ENCODE peak calls at places on chromosome 10, in five cellular contexts. One of them, this sample, is unnamed. For H3K4me1 and H3K36me3, the result is how much of the 10 kb centered on the place peaks cover.

GRCh38 chr10:102710604-102711003 is 3.6 kb downstream of the ARL3 start:
- DNase-seq in PC-9: no peak
- DNase-seq in Peyer's patch: no peak
- DNase-seq in effector memory CD4-positive, alpha-beta T cell: no peak
- DNase-seq in neural progenitor cell: no peak
- DNase-seq in this sample: peak

GRCh38 chr10:90199098-90199497 is 497.7 kb downstream of the KIF20B start:
- DNase-seq in PC-9: no peak
- DNase-seq in Peyer's patch: no peak
- DNase-seq in effector memory CD4-positive, alpha-beta T cell: no peak
- DNase-seq in neural progenitor cell: no peak
- DNase-seq in this sample: no peak

GRCh38 chr10:15141136-15142067 is 27.1 kb downstream of the NMT2 start:
- DNase-seq in PC-9: no peak
- DNase-seq in Peyer's patch: no peak
- DNase-seq in effector memory CD4-positive, alpha-beta T cell: no peak
- DNase-seq in neural progenitor cell: peak
- DNase-seq in this sample: peak

GRCh38 chr10:67976292-67977245 is 92.1 kb downstream of the SIRT1 start:
- DNase-seq in PC-9: no peak
- DNase-seq in Peyer's patch: no peak
- DNase-seq in effector memory CD4-positive, alpha-beta T cell: no peak
- DNase-seq in neural progenitor cell: peak
- DNase-seq in this sample: no peak

GRCh38 chr10:31602541-31603244 is 283.7 kb downstream of the ZEB1 start:
- DNase-seq in PC-9: no peak
- DNase-seq in Peyer's patch: no peak
- DNase-seq in effector memory CD4-positive, alpha-beta T cell: no peak
- DNase-seq in neural progenitor cell: peak
- DNase-seq in this sample: no peak

GRCh38 chr10:8331896-8332729 is 277.6 kb downstream of the GATA3 start:
- DNase-seq in PC-9: peak
- DNase-seq in Peyer's patch: peak
- DNase-seq in effector memory CD4-positive, alpha-beta T cell: peak
- DNase-seq in neural progenitor cell: peak
- DNase-seq in this sample: peak

GRCh38 chr10:50437248-50437647 is 185.9 kb upstream of the ASAH2 start:
- DNase-seq in PC-9: peak
- DNase-seq in Peyer's patch: no peak
- DNase-seq in effector memory CD4-positive, alpha-beta T cell: no peak
- DNase-seq in neural progenitor cell: no peak
- DNase-seq in this sample: no peak

GRCh38 chr10:100043344-100043743 is 33.6 kb upstream of the DNMBP start:
- DNase-seq in PC-9: peak
- DNase-seq in Peyer's patch: no peak
- DNase-seq in effector memory CD4-positive, alpha-beta T cell: no peak
- DNase-seq in neural progenitor cell: no peak
- DNase-seq in this sample: no peak

GRCh38 chr10:97081621-97082235 is 104.0 kb downstream of the SLIT1 start:
- DNase-seq in PC-9: no peak
- DNase-seq in Peyer's patch: no peak
- DNase-seq in effector memory CD4-positive, alpha-beta T cell: no peak
- DNase-seq in neural progenitor cell: peak
- DNase-seq in this sample: peak

GRCh38 chr10:93749218-93749799 is 8.4 kb upstream of the LGI1 start:
- DNase-seq in PC-9: peak
- DNase-seq in Peyer's patch: no peak
- DNase-seq in effector memory CD4-positive, alpha-beta T cell: no peak
- DNase-seq in neural progenitor cell: peak
- DNase-seq in this sample: no peak

DNA sequence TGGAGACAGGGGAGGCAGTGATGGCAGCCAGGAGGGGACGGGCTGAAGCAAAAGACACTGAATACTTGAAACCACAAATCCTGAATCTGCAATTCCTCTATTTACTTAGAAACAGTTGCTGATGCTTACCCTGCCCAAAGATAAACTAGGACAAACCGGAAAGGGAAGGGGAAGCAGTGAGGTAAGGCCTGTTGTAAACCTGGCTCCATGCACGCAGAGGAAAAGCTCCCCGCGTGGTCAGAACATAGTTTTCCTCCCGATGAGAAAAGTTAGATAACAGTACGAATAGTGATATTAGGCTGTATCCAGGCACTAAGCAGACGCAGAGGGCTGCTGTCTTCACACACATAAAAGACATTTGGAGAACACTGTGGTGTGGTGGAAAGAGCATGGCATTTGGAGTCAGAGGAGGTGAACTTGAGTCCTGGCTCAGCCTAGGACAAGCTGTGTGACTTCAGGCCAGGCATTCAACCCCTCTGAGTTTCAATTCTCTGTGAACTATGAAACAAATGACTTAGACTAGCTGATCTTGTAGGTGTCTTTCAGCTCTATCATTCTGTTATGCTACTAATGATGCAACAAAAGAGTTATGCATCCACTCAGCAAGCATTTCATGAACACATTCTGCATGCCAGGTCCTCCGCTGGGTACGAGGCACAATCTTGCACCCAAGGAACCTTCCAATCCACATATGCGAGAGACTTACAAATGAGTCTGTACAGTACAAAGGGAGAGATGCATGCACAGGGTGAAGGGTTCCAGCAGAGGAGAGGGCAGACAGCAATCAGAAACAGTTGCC is 80.9 kb downstream of the SORBS1 start:
- DNase-seq in PC-9: no peak
- DNase-seq in Peyer's patch: no peak
- DNase-seq in effector memory CD4-positive, alpha-beta T cell: no peak
- DNase-seq in neural progenitor cell: no peak
- DNase-seq in this sample: no peak
- H3K4me1 ChIP-seq in PC-9: under half
- H3K4me1 ChIP-seq in Peyer's patch: under half
- H3K4me1 ChIP-seq in effector memory CD4-positive, alpha-beta T cell: under half
- H3K4me1 ChIP-seq in neural progenitor cell: under half
- H3K4me1 ChIP-seq in this sample: under half

DNA sequence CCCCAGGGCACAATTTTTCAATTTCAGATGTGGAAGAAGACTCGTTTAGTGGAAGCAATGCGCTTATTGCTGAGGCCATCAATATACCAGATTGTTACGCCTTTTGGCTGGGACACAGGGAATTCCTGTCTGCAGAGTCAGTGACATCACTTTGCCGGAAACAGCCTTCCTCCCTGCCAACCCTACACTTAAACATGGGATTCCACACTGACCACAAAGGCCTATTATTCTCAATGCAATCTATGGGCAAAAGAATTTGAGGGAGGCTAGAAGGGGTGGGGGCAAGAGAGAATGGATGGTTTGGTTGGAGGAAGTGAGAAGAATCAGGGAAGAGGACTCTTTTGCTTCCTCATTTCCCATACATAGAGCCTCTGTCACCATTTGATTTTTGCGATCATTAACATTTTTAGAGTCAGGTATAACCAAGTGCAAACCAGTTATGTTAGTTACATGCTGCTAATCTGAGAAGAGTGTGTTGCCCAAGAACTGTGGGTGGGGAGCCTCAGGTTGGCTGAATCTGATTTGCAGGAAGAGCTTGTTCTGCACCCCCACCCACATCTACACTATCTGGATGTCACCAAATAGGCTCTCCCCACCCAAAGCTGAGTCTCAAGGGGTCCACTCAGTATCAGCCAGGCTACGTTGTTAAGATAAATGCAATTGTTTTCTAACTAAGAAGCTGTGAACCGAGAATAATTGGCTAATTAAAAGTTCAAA is 58.2 kb downstream of the ENTPD1 start:
- DNase-seq in PC-9: peak
- DNase-seq in Peyer's patch: no peak
- DNase-seq in effector memory CD4-positive, alpha-beta T cell: no peak
- DNase-seq in neural progenitor cell: no peak
- DNase-seq in this sample: no peak
- H3K4me3 ChIP-seq in PC-9: no peak
- H3K4me3 ChIP-seq in Peyer's patch: no peak
- H3K4me3 ChIP-seq in effector memory CD4-positive, alpha-beta T cell: no peak
- H3K4me3 ChIP-seq in neural progenitor cell: no peak
- H3K4me3 ChIP-seq in this sample: no peak

DNA sequence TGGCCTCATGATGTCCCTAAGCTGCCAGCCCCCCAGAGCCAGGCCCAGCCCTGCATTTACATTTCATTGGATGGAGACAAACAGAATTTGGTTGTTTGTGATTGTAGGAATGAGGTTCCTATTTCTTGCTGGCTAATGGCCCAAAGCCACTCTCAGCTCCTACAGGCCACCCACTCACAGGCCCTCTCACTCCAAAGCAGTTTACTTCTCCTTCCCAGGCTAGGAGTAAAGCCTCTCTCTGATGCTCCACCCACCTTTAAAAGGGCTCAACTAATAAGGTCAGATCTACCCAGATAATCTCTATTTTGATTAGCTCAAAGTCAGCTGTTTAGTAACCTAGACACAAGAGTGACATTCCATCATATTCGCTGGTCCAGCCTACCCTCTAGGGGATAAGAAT is 11.2 kb upstream of the CUZD1 start:
- DNase-seq in PC-9: no peak
- DNase-seq in Peyer's patch: no peak
- DNase-seq in effector memory CD4-positive, alpha-beta T cell: no peak
- DNase-seq in neural progenitor cell: no peak
- DNase-seq in this sample: no peak
- H3K36me3 ChIP-seq in PC-9: under half
- H3K36me3 ChIP-seq in Peyer's patch: under half
- H3K36me3 ChIP-seq in effector memory CD4-positive, alpha-beta T cell: under half
- H3K36me3 ChIP-seq in neural progenitor cell: under half
- H3K36me3 ChIP-seq in this sample: under half

GRCh38 chr10:71887767-71888166 is 36.7 kb upstream of the PSAP start:
- DNase-seq in PC-9: no peak
- DNase-seq in Peyer's patch: no peak
- DNase-seq in effector memory CD4-positive, alpha-beta T cell: no peak
- DNase-seq in neural progenitor cell: no peak
- DNase-seq in this sample: no peak
- H3K4me1 ChIP-seq in PC-9: under half
- H3K4me1 ChIP-seq in Peyer's patch: under half
- H3K4me1 ChIP-seq in effector memory CD4-positive, alpha-beta T cell: under half
- H3K4me1 ChIP-seq in neural progenitor cell: under half
- H3K4me1 ChIP-seq in this sample: under half

This sample was measured in CD4-positive, alpha-beta memory T cell.